ENCODE peak calls at places on chromosomes 7 and 10, in eight cellular contexts. N is Peyer's patch, Y is dorsolateral prefrontal cortex, R is hepatocyte, E is K562, X is stomach, B is psoas muscle, I is Panc1. J is an unnamed sample.

GRCh38 chr7:153088601-153089000 is 329.0 kb downstream of the ACTR3B start:
- DNase-seq in N (no peak), Y (no peak), R (no peak), E (no peak), X (no peak), B (no peak), I (no peak), J (no peak)

GRCh38 chr10:93547522-93547921 is 18.9 kb upstream of the FFAR4 start:
- DNase-seq in N (no peak), Y (no peak), R (no peak), E (no peak), X (no peak), B (no peak), I (no peak), J (no peak)

GRCh38 chr10:101536800-101537199 is 51.3 kb downstream of the POLL start:
- DNase-seq in N (no peak), Y (no peak), R (no peak), E (peak), X (no peak), B (no peak), I (peak), J (peak)

GRCh38 chr10:88651131-88651541 is 13.1 kb upstream of the LIPF start:
- DNase-seq in N (no peak), Y (no peak), R (peak), E (no peak), X (no peak), B (no peak), I (peak), J (peak)

GRCh38 chr7:77753173-77753572 is 45.1 kb downstream of the TMEM60 start:
- DNase-seq in N (no peak), Y (no peak), R (no peak), E (no peak), X (no peak), B (no peak), I (no peak), J (no peak)

GRCh38 chr10:13074562-13075451 is 25.2 kb upstream of the OPTN start:
- DNase-seq in N (peak), Y (peak), R (peak), E (peak), X (peak), B (peak), I (no peak), J (peak)

GRCh38 chr10:93030409-93030808 is 30.2 kb upstream of the CYP26C1 start:
- DNase-seq in N (no peak), Y (no peak), R (peak), E (no peak), X (no peak), B (no peak), I (no peak), J (peak)

GRCh38 chr10:79112898-79113431 is 44.2 kb downstream of the ZMIZ1 start:
- DNase-seq in N (no peak), Y (peak), R (peak), E (no peak), X (no peak), B (peak), I (no peak), J (peak)

GRCh38 chr10:73967022-73967429 is 30.9 kb upstream of the VCL start:
- DNase-seq in N (no peak), Y (no peak), R (no peak), E (no peak), X (no peak), B (no peak), I (no peak), J (no peak)

GRCh38 chr10:90862908-90863514 is 5.2 kb upstream of the HTR7 start:
- DNase-seq in N (no peak), Y (no peak), R (peak), E (no peak), X (no peak), B (no peak), I (peak), J (peak)

GRCh38 chr7:149476791-149477190 is 15.9 kb upstream of the ZNF777 start:
- DNase-seq in N (no peak), Y (no peak), R (no peak), E (no peak), X (no peak), B (no peak), I (no peak), J (no peak)

GRCh38 chr7:149479554-149479953 is 18.1 kb downstream of the ZNF746 start:
- DNase-seq in N (no peak), Y (no peak), R (no peak), E (no peak), X (no peak), B (no peak), I (no peak), J (no peak)

GRCh38 chr7:149477494-149478443 is 16.9 kb upstream of the ZNF777 start:
- DNase-seq in N (no peak), Y (no peak), R (no peak), E (no peak), X (no peak), B (no peak), I (no peak), J (no peak)

GRCh38 chr7:149475121-149476045 is 14.5 kb upstream of the ZNF777 start:
- DNase-seq in N (no peak), Y (no peak), R (no peak), E (no peak), X (no peak), B (no peak), I (no peak), J (no peak)

DNA sequence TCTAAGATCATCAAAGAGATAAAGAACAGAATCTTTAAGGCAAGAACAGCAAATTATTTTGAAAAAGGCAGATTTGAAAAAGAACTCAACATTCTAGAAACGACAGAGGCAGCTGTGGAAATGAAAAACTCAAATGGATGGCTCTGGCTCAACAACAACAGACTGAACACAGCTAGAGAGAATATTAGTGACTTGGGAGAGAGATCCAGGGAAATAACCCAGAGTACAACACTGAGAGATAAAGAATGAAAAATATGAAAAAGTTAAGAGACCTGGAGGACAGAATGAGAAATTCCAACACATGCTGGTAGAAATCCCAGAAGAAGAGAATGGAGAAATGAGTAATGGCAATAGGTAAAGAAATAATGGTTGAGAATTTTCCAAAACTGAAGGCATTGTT is 17.9 kb upstream of the ZNF777 start:
- DNase-seq in N (no peak), Y (no peak), R (no peak), E (no peak), X (no peak), B (no peak), I (no peak), J (no peak)
- TF ChIP-seq CTCF in N (no peak), Y (no peak), R (no peak), E (no peak), X (no peak), B (no peak), I (no peak), J (no peak)

GRCh38 chr10:22252801-22253577 is 35.2 kb upstream of the EBLN1 start:
- DNase-seq in N (peak), Y (peak), R (peak), E (no peak), X (peak), B (peak), I (no peak), J (peak)

GRCh38 chr10:22252286-22252800 is 34.5 kb upstream of the EBLN1 start:
- DNase-seq in N (peak), Y (peak), R (peak), E (no peak), X (peak), B (peak), I (no peak), J (peak)

GRCh38 chr10:22250897-22251605 is 33.2 kb upstream of the EBLN1 start:
- DNase-seq in N (no peak), Y (no peak), R (no peak), E (no peak), X (no peak), B (no peak), I (no peak), J (no peak)

GRCh38 chr10:22253578-22253882 is 35.7 kb upstream of the EBLN1 start:
- DNase-seq in N (peak), Y (no peak), R (no peak), E (no peak), X (no peak), B (peak), I (no peak), J (no peak)

DNA sequence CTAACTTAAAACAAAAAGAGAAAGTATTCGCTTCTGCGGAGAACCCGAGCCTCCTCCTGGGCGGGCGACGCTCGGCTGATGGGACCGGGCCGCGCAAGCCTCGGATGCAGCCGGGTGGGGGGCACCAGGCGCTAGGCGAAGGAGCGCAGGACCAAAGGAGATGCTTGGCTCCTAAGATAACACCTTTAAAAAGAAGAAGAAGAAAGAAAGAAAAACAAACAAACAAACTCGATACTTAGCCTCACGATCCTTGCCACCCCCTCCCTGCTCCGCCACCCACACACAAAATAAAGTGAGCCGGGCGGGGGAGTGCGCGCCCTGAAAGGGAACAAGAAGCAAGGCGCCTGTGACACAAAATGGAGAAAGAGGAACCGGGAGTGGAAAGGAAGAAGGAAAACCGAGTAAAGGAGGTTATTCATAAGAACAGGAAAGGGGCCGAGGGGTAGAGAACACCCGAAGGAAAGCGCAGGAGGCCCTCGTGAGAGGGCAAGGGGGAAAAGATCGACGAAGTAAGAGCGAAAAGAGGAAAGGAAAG is 34.0 kb upstream of the EBLN1 start:
- DNase-seq in N (peak), Y (peak), R (peak), E (no peak), X (peak), B (peak), I (no peak), J (peak)
- H3K4me3 ChIP-seq in N (peak), Y (peak), R (peak), E (no peak), X (peak), B (peak), I (peak), J (peak)

GRCh38 chr7:128266891-128267839 is 26.1 kb downstream of the LEP start:
- DNase-seq in N (no peak), Y (peak), R (peak), E (no peak), X (peak), B (peak), I (no peak), J (peak)
- TF ChIP-seq CTCF in N (no peak), Y (no peak), R (peak), E (no peak), X (no peak), B (no peak), I (no peak), J (no peak)

GRCh38 chr10:34757933-34758332 is 57.2 kb downstream of the PARD3 start:
- DNase-seq in N (no peak), Y (no peak), R (no peak), E (no peak), X (no peak), B (no peak), I (no peak), J (no peak)

GRCh38 chr10:34759837-34760215 is 55.3 kb downstream of the PARD3 start:
- DNase-seq in N (no peak), Y (no peak), R (no peak), E (no peak), X (no peak), B (no peak), I (no peak), J (no peak)

GRCh38 chr10:34759161-34759836 is 55.8 kb downstream of the PARD3 start:
- DNase-seq in N (no peak), Y (no peak), R (no peak), E (no peak), X (no peak), B (no peak), I (no peak), J (no peak)

GRCh38 chr10:34756584-34756983 is 58.5 kb downstream of the PARD3 start:
- DNase-seq in N (no peak), Y (no peak), R (no peak), E (no peak), X (no peak), B (no peak), I (no peak), J (no peak)

GRCh38 chr10:34758447-34758996 is 56.6 kb downstream of the PARD3 start:
- DNase-seq in N (no peak), Y (no peak), R (peak), E (peak), X (no peak), B (no peak), I (peak), J (peak)
- H3K4me3 ChIP-seq in N (no peak), Y (no peak), R (no peak), E (no peak), X (no peak), B (no peak), I (no peak), J (no peak)

GRCh38 chr10:132252412-132252811 is 55.3 kb downstream of the STK32C start:
- DNase-seq in N (no peak), Y (no peak), R (no peak), E (peak), X (no peak), B (no peak), I (no peak), J (no peak)
- TF ChIP-seq CTCF in N (no peak), Y (no peak), R (no peak), E (no peak), X (no peak), B (no peak), I (no peak), J (peak)

GRCh38 chr7:100484636-100485114 is 948 bp downstream of the NYAP1 start:
- DNase-seq in N (no peak), Y (no peak), R (no peak), E (no peak), X (no peak), B (no peak), I (no peak), J (no peak)
- H3K4me3 ChIP-seq in N (no peak), Y (peak), R (no peak), E (no peak), X (peak), B (no peak), I (peak), J (no peak)

J was measured in AG10803.